ENCODE peak calls at places on chromosomes 4 and X, in eight cellular contexts. V is NCI-H345, U is breast epithelium, L is fibroblast of lung, K is NCI-H748 treated with DMSO at 0.1 percent for 48 hours, G is substantia nigra, J is HEK293T, D is body of pancreas. B is an unnamed sample.

GRCh38 chr4:74114234-74114633 is 15.2 kb upstream of the CXCL2 start:
- DNase-seq in J (no peak), D (no peak), L (peak), V (no peak), U (peak), K (no peak), G (no peak), B (no peak)

GRCh38 chrX:49230500-49231232 is 2.5 kb downstream of the CACNA1F start:
- DNase-seq in U (peak), K (no peak), V (peak), G (no peak), D (peak), J (no peak), L (no peak), B (no peak)

GRCh38 chr4:66574145-66574978 is 904.1 kb upstream of the EPHA5 start:
- DNase-seq in J (no peak), K (no peak), V (no peak), U (no peak), G (no peak), D (peak), L (peak), B (no peak)

GRCh38 chr4:82043081-82043808 is 330.5 kb downstream of the HNRNPD start:
- DNase-seq in K (peak), L (no peak), G (no peak), D (peak), J (no peak), V (no peak), U (no peak), B (no peak)

GRCh38 chr4:31097999-31098398 is 377.8 kb downstream of the PCDH7 start:
- DNase-seq in G (no peak), K (no peak), L (no peak), D (no peak), U (no peak), V (no peak), J (no peak), B (no peak)

GRCh38 chrX:154750301-154751120 is at the start of gene GAB3:
- DNase-seq in L (peak), U (no peak), D (peak), G (no peak), V (peak), K (peak), J (peak), B (no peak)

GRCh38 chrX:9614016-9614415 is 149.2 kb downstream of the TBL1X start:
- DNase-seq in D (no peak), V (no peak), U (no peak), J (no peak), L (peak), K (no peak), G (no peak), B (peak)

GRCh38 chr4:123430031-123430430 is 33.4 kb downstream of the SPRY1 start:
- DNase-seq in U (no peak), L (no peak), J (no peak), G (no peak), D (no peak), K (no peak), V (no peak), B (no peak)

GRCh38 chrX:46770006-46770816 is 11.3 kb upstream of the SLC9A7 start:
- DNase-seq in L (peak), K (no peak), V (no peak), G (no peak), J (no peak), D (no peak), U (no peak), B (no peak)

GRCh38 chr4:100118213-100118612 is 72.1 kb downstream of the DDIT4L start:
- DNase-seq in J (no peak), V (no peak), D (no peak), K (no peak), U (no peak), L (no peak), G (no peak), B (no peak)

GRCh38 chr4:103443324-103443723 is 245.2 kb upstream of the CENPE start:
- DNase-seq in D (no peak), U (no peak), K (peak), L (no peak), G (no peak), V (no peak), J (no peak), B (no peak)

GRCh38 chr4:22962186-22962786 is 269.5 kb downstream of the GBA3 start:
- DNase-seq in K (no peak), L (peak), V (no peak), J (no peak), U (no peak), D (no peak), G (no peak), B (peak)

GRCh38 chr4:59553739-59554126 is 1646.4 kb upstream of the ADGRL3 start:
- DNase-seq in G (no peak), V (no peak), J (no peak), K (no peak), D (no peak), U (no peak), L (peak), B (peak)

GRCh38 chr4:8238061-8238511 is 31.5 kb upstream of the HTRA3 start:
- DNase-seq in G (no peak), V (no peak), J (no peak), U (no peak), K (peak), L (no peak), D (no peak), B (no peak)

GRCh38 chrX:78123190-78123589 is 16.3 kb downstream of the TAF9B start:
- DNase-seq in D (no peak), J (no peak), U (no peak), K (no peak), V (no peak), G (no peak), L (no peak), B (no peak)

GRCh38 chr4:5712517-5712916 is 1.5 kb downstream of the EVC start:
- DNase-seq in L (peak), V (no peak), K (no peak), J (no peak), U (no peak), G (no peak), D (no peak), B (no peak)

GRCh38 chrX:48854898-48855297 is 19.5 kb upstream of the PCSK1N start:
- DNase-seq in L (no peak), U (no peak), D (no peak), V (no peak), J (no peak), G (no peak), K (no peak), B (peak)

GRCh38 chr4:91485415-91485814 is 818.4 kb upstream of the GRID2 start:
- DNase-seq in D (no peak), K (no peak), J (no peak), V (no peak), L (no peak), G (no peak), U (no peak), B (no peak)

GRCh38 chr4:141635726-141636076 is 682 bp upstream of the IL15 start:
- DNase-seq in J (no peak), D (no peak), L (no peak), G (no peak), U (no peak), V (no peak), K (no peak), B (no peak)

GRCh38 chr4:70838972-70839536 is 636 bp downstream of the GRSF1 start:
- DNase-seq in U (peak), K (peak), V (peak), J (peak), L (peak), G (peak), D (peak), B (peak)

GRCh38 chr4:119132306-119132705 is 3.3 kb upstream of the MYOZ2 start:
- DNase-seq in U (no peak), K (no peak), G (no peak), V (no peak), L (no peak), D (no peak), J (no peak), B (no peak)

GRCh38 chr4:123599920-123600394 is 203.4 kb downstream of the SPRY1 start:
- DNase-seq in K (peak), D (peak), J (no peak), L (peak), V (peak), U (peak), G (peak), B (no peak)

GRCh38 chr4:137994858-137995257 is 247.3 kb downstream of the SLC7A11 start:
- DNase-seq in G (no peak), V (no peak), U (no peak), D (no peak), L (no peak), J (no peak), K (no peak), B (no peak)

GRCh38 chrX:53441531-53442321 is 7.6 kb upstream of the HSD17B10 start:
- DNase-seq in U (peak), G (peak), J (peak), K (peak), L (peak), V (peak), D (peak), B (peak)

GRCh38 chrX:71895607-71896006 is 15.0 kb upstream of the NHSL2 start:
- DNase-seq in G (no peak), U (no peak), D (no peak), K (no peak), L (no peak), J (no peak), V (no peak), B (no peak)

GRCh38 chr4:106587558-106587957 is 219.0 kb upstream of the GIMD1 start:
- DNase-seq in D (no peak), L (no peak), G (no peak), K (no peak), U (no peak), J (peak), V (peak), B (peak)

GRCh38 chr4:181952478-181952877 is 290.7 kb upstream of the TENM3 start:
- DNase-seq in D (peak), U (peak), V (no peak), G (no peak), J (no peak), K (no peak), L (peak), B (peak)

GRCh38 chr4:85747871-85748491 is 273.0 kb downstream of the ARHGAP24 start:
- DNase-seq in U (no peak), K (peak), J (peak), L (peak), G (no peak), D (peak), V (peak), B (peak)

GRCh38 chrX:45952030-45952429 is 593.2 kb downstream of the ZNF674 start:
- DNase-seq in L (no peak), D (no peak), V (no peak), K (no peak), G (no peak), U (no peak), J (peak), B (no peak)